ENCODE peak calls at places on chromosomes 12 and 14, in five cellular contexts. One of them, this sample, is unnamed.

GRCh38 chr14:25014440-25014839 is 35.5 kb downstream of the STXBP6 start:
- DNase-seq in colonic mucosa: no peak
- DNase-seq in naive thymus-derived CD4-positive, alpha-beta T cell: no peak
- DNase-seq in right cardiac atrium: no peak
- DNase-seq in right atrium auricular region: no peak
- DNase-seq in this sample: no peak

GRCh38 chr14:101125719-101126375 is 222.3 kb upstream of the RTL1 start:
- DNase-seq in colonic mucosa: no peak
- DNase-seq in naive thymus-derived CD4-positive, alpha-beta T cell: no peak
- DNase-seq in right cardiac atrium: no peak
- DNase-seq in right atrium auricular region: no peak
- DNase-seq in this sample: no peak

GRCh38 chr14:72000907-72001306 is 68.7 kb downstream of the RGS6 start:
- DNase-seq in colonic mucosa: no peak
- DNase-seq in naive thymus-derived CD4-positive, alpha-beta T cell: no peak
- DNase-seq in right cardiac atrium: peak; percentile 76
- DNase-seq in right atrium auricular region: no peak
- DNase-seq in this sample: no peak

GRCh38 chr12:47200446-47200845 is 120.7 kb upstream of the AMIGO2 start:
- DNase-seq in colonic mucosa: no peak
- DNase-seq in naive thymus-derived CD4-positive, alpha-beta T cell: no peak
- DNase-seq in right cardiac atrium: no peak
- DNase-seq in right atrium auricular region: no peak
- DNase-seq in this sample: no peak

GRCh38 chr12:48184549-48184922 is 1.1 kb downstream of the CCDC184 start:
- DNase-seq in colonic mucosa: no peak
- DNase-seq in naive thymus-derived CD4-positive, alpha-beta T cell: no peak
- DNase-seq in right cardiac atrium: peak; percentile 50
- DNase-seq in right atrium auricular region: no peak
- DNase-seq in this sample: no peak

GRCh38 chr14:75518625-75519024 is 3.6 kb upstream of the BATF start:
- DNase-seq in colonic mucosa: no peak
- DNase-seq in naive thymus-derived CD4-positive, alpha-beta T cell: no peak
- DNase-seq in right cardiac atrium: no peak
- DNase-seq in right atrium auricular region: no peak
- DNase-seq in this sample: no peak

GRCh38 chr12:65074932-65075331 is 46.2 kb downstream of the WIF1 start:
- DNase-seq in colonic mucosa: no peak
- DNase-seq in naive thymus-derived CD4-positive, alpha-beta T cell: no peak
- DNase-seq in right cardiac atrium: no peak
- DNase-seq in right atrium auricular region: no peak
- DNase-seq in this sample: no peak

GRCh38 chr14:36756221-36756620 is 94.6 kb downstream of the PAX9 start:
- DNase-seq in colonic mucosa: no peak
- DNase-seq in naive thymus-derived CD4-positive, alpha-beta T cell: no peak
- DNase-seq in right cardiac atrium: no peak
- DNase-seq in right atrium auricular region: no peak
- DNase-seq in this sample: no peak

GRCh38 chr12:86264451-86265328 is 8.5 kb upstream of the MGAT4C start:
- DNase-seq in colonic mucosa: peak; percentile 35
- DNase-seq in naive thymus-derived CD4-positive, alpha-beta T cell: no peak
- DNase-seq in right cardiac atrium: peak; percentile 47
- DNase-seq in right atrium auricular region: no peak
- DNase-seq in this sample: no peak

GRCh38 chr12:132404435-132404855 is 75.1 kb upstream of the GALNT9 start:
- DNase-seq in colonic mucosa: no peak
- DNase-seq in naive thymus-derived CD4-positive, alpha-beta T cell: no peak
- DNase-seq in right cardiac atrium: peak; percentile 32
- DNase-seq in right atrium auricular region: no peak
- DNase-seq in this sample: no peak
- H3K27me3 ChIP-seq in colonic mucosa: no peaks in the 10 kb centered on the region
- H3K27me3 ChIP-seq in naive thymus-derived CD4-positive, alpha-beta T cell: no peaks in the 10 kb centered on the region
- H3K27me3 ChIP-seq in right cardiac atrium: no peaks in the 10 kb centered on the region
- H3K27me3 ChIP-seq in right atrium auricular region: no peaks in the 10 kb centered on the region
- H3K27me3 ChIP-seq in this sample: peaks cover 39% of the 10 kb centered on the region

DNA sequence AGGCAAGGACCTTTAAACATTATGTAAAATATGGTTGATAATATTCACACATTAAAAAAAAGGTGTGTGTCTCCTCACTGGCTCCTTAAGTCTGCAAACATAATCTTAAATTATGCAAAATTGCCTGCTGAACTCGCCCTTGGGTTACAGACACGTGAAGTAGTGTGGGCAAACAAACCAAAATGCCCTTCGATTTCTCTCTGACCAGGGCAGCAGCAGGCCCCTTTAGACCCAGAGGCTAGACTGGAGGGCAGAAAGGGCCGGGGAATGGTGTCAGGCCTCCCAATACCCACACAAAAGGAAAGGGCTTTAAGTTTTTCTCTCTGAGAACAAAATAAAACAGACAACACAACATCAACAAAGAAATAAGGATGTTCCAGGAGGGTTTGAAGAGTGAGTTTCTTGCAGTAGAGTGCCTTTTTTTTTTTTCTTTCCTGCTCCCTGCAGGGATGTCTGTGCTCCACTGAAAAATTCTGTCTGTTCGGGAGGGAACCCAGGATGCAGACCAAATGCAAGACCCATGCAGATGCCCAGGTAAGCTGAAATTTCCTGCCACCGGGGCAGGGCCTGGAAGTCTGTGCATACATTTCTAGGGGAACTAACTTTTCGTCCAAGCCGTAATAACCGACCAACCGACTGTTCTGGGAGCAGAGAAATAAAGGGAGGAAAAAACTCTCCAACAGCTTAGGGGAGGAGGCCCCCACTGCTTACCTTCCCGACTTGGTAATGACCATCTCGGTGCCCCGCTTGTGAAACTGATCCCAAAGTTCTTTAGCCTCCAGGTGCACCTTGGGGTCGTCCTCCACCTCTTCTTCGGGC is 1.7 kb downstream of the TBX3 start:
- DNase-seq in colonic mucosa: no peak
- DNase-seq in naive thymus-derived CD4-positive, alpha-beta T cell: no peak
- DNase-seq in right cardiac atrium: no peak
- DNase-seq in right atrium auricular region: no peak
- DNase-seq in this sample: no peak
- H3K27me3 ChIP-seq in colonic mucosa: peaks cover 14% of the 10 kb centered on the region
- H3K27me3 ChIP-seq in naive thymus-derived CD4-positive, alpha-beta T cell: no peaks in the 10 kb centered on the region
- H3K27me3 ChIP-seq in right cardiac atrium: no peaks in the 10 kb centered on the region
- H3K27me3 ChIP-seq in right atrium auricular region: peaks cover 15% of the 10 kb centered on the region
- H3K27me3 ChIP-seq in this sample: peaks cover 10% of the 10 kb centered on the region

GRCh38 chr12:49335118-49335954 is 1.7 kb downstream of the C1QL4 start:
- DNase-seq in colonic mucosa: no peak
- DNase-seq in naive thymus-derived CD4-positive, alpha-beta T cell: no peak
- DNase-seq in right cardiac atrium: no peak
- DNase-seq in right atrium auricular region: no peak
- DNase-seq in this sample: no peak

GRCh38 chr12:49336645-49337584 is at the start of gene C1QL4:
- DNase-seq in colonic mucosa: peak; percentile 88
- DNase-seq in naive thymus-derived CD4-positive, alpha-beta T cell: peak; percentile 81
- DNase-seq in right cardiac atrium: peak; percentile 93
- DNase-seq in right atrium auricular region: peak; percentile 75
- DNase-seq in this sample: peak; percentile 57

GRCh38 chr12:49334226-49334625 is 2.8 kb downstream of the C1QL4 start:
- DNase-seq in colonic mucosa: no peak
- DNase-seq in naive thymus-derived CD4-positive, alpha-beta T cell: no peak
- DNase-seq in right cardiac atrium: no peak
- DNase-seq in right atrium auricular region: no peak
- DNase-seq in this sample: no peak

GRCh38 chr12:49334681-49335080 is 2.3 kb downstream of the C1QL4 start:
- DNase-seq in colonic mucosa: no peak
- DNase-seq in naive thymus-derived CD4-positive, alpha-beta T cell: no peak
- DNase-seq in right cardiac atrium: no peak
- DNase-seq in right atrium auricular region: no peak
- DNase-seq in this sample: no peak

DNA sequence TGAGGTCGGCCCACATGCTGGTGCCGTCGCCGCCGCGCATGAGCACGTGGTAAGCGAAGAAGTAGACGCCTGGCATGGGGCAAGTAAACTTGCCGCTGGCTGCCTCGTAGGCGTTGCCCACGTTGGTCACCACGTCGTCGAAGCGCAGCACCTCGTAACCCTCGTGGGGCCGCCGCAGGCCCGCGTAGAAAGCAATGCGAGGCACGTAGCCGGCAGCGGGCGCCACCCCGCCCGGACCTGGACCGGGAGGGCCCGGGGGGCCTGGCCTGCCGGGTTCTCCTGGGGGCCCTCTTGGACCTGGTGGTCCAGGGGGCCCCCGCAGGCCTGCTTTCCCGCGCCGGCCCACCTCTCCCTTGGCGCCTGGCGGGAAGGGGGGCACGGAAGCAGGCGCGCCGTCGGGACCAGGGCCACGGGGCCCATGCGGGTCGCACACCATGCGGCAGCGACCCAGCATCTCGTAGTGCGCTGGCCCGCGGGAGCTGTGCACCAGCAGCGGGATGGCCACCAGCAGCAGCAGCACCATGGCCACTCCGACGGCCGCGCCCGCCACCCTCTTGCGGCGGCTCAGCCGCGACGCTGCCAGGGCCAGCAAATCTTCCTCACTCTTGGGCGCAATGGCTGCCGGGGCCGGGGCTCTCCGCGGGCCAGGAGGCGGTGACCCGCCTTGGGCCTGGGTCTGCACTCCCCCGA is 888 bp downstream of the C1QL4 start:
- DNase-seq in colonic mucosa: no peak
- DNase-seq in naive thymus-derived CD4-positive, alpha-beta T cell: no peak
- DNase-seq in right cardiac atrium: peak; percentile 45
- DNase-seq in right atrium auricular region: no peak
- DNase-seq in this sample: no peak
- H3K27me3 ChIP-seq in colonic mucosa: peaks cover 35% of the 10 kb centered on the region
- H3K27me3 ChIP-seq in naive thymus-derived CD4-positive, alpha-beta T cell: no peaks in the 10 kb centered on the region
- H3K27me3 ChIP-seq in right cardiac atrium: no peaks in the 10 kb centered on the region
- H3K27me3 ChIP-seq in right atrium auricular region: peaks cover 25% of the 10 kb centered on the region
- H3K27me3 ChIP-seq in this sample: peaks cover 35% of the 10 kb centered on the region

GRCh38 chr12:107847430-107847829 is 72.9 kb downstream of the ASCL4 start:
- DNase-seq in colonic mucosa: no peak
- DNase-seq in naive thymus-derived CD4-positive, alpha-beta T cell: no peak
- DNase-seq in right cardiac atrium: no peak
- DNase-seq in right atrium auricular region: no peak
- DNase-seq in this sample: no peak
- H3K27me3 ChIP-seq in colonic mucosa: peaks cover 32% of the 10 kb centered on the region
- H3K27me3 ChIP-seq in naive thymus-derived CD4-positive, alpha-beta T cell: no peaks in the 10 kb centered on the region
- H3K27me3 ChIP-seq in right cardiac atrium: no peaks in the 10 kb centered on the region
- H3K27me3 ChIP-seq in right atrium auricular region: peaks cover 19% of the 10 kb centered on the region
- H3K27me3 ChIP-seq in this sample: peaks cover 47% of the 10 kb centered on the region

DNA sequence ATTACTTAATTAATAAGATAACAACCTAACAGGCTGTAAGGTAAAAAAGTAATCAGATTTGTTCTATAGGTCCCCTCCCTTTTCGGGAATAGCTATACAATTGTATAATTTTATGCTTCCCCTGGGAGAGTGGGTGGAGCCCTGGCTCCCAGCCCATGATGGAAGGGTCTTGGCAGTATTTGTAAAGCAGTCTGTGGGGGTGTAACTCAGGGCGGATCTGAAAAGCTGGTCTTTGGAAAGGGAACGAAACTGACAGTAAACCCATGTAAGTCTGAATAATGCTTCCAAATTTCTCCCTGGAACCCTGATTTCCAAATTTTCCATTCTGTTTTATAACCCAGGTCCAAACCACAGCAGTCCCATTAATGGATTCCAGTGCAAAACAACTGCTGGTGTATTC is 110.4 kb downstream of the DAD1 start:
- DNase-seq in colonic mucosa: no peak
- DNase-seq in naive thymus-derived CD4-positive, alpha-beta T cell: no peak
- DNase-seq in right cardiac atrium: peak; percentile 68
- DNase-seq in right atrium auricular region: no peak
- DNase-seq in this sample: no peak
- H3K27me3 ChIP-seq in colonic mucosa: no peaks in the 10 kb centered on the region
- H3K27me3 ChIP-seq in naive thymus-derived CD4-positive, alpha-beta T cell: no peaks in the 10 kb centered on the region
- H3K27me3 ChIP-seq in right cardiac atrium: no peaks in the 10 kb centered on the region
- H3K27me3 ChIP-seq in right atrium auricular region: no peaks in the 10 kb centered on the region
- H3K27me3 ChIP-seq in this sample: no peaks in the 10 kb centered on the region

This sample was measured in brain microvascular endothelial cell.